ENCODE peak calls at places on chromosomes 13 and 19, in seven cellular contexts. R is effector memory CD8-positive, alpha-beta T cell; D is activated T-cell treated with anti-CD3 and anti-CD28 coated beads, Interleukin-2, amount 50 U/mL, for 4 hours; K is aorta; V is activated CD8-positive, alpha-beta memory T cell treated with anti-CD3 and anti-CD28 coated beads, Interleukin-2, amount 10 ng/mL, durations not matched to agents 7 days and 5 days; B is stimulated activated naive B cell treated with anti-CD40 and anti-IgM and Interleukin-4, amounts not matched to agents 10 μg/mL and 1 μg/mL and 100 μg/mL, for 72 hours; A is activated CD8-positive, alpha-beta T cell treated with anti-CD3 and anti-CD28 coated beads for 36 hours. X is an unnamed sample.

GRCh38 chr19:58021541-58022282 is 12.1 kb upstream of the ZSCAN1 start:
- ATAC-seq in B (peak; percentile 99), V (peak; percentile 68), R (peak; percentile 53), A (peak; percentile 100), D (peak; percentile 59), K (peak; percentile 85), X (peak; percentile 42)

GRCh38 chr19:19489804-19490204 is 25.5 kb downstream of the TSSK6 start:
- ATAC-seq in D (peak; percentile 9), B (no peak), V (peak; percentile 6), R (peak; percentile 14), K (peak; percentile 17), A (peak; percentile 2), X (peak; percentile 9)

GRCh38 chr13:76792680-76793334 is 93.4 kb downstream of the KCTD12 start:
- ATAC-seq in K (peak; percentile 63), V (no peak), B (no peak), A (no peak), D (no peak), R (no peak), X (no peak)

GRCh38 chr19:19526581-19527370 is 1.9 kb upstream of the YJEFN3 start:
- ATAC-seq in R (no peak), D (no peak), V (no peak), K (no peak), A (no peak), B (no peak), X (no peak)

GRCh38 chr13:78185700-78186099 is 267.1 kb upstream of the EDNRB start:
- ATAC-seq in K (no peak), A (no peak), V (no peak), D (no peak), B (no peak), R (no peak), X (no peak)

GRCh38 chr13:40161931-40162330 is 504.5 kb downstream of the FOXO1 start:
- ATAC-seq in K (no peak), R (no peak), B (no peak), A (no peak), V (no peak), D (no peak), X (no peak)

GRCh38 chr13:33202644-33203169 is 82.8 kb downstream of the STARD13 start:
- ATAC-seq in K (no peak), D (no peak), V (no peak), A (no peak), R (no peak), B (peak; percentile 50), X (no peak)

GRCh38 chr19:5189318-5189607 is 151.3 kb downstream of the PTPRS start:
- ATAC-seq in K (no peak), B (no peak), D (no peak), A (no peak), V (no peak), R (no peak), X (no peak)

GRCh38 chr13:22103628-22104027 is 432.8 kb downstream of the FGF9 start:
- ATAC-seq in D (peak; percentile 56), K (no peak), A (peak; percentile 30), V (no peak), B (peak; percentile 71), R (no peak), X (peak; percentile 76)

GRCh38 chr19:44758596-44758995 is 10.1 kb downstream of the BCL3 start:
- ATAC-seq in B (no peak), D (no peak), K (no peak), V (no peak), A (no peak), R (no peak), X (no peak)

GRCh38 chr13:57629391-57629804 is 2.1 kb upstream of the PCDH17 start:
- ATAC-seq in K (peak; percentile 2), B (peak; percentile 10), R (peak; percentile 39), V (no peak), D (peak; percentile 7), A (no peak), X (no peak)

GRCh38 chr19:44712864-44713515 is 14.0 kb downstream of the CEACAM16 start:
- ATAC-seq in V (no peak), R (no peak), D (no peak), B (no peak), A (no peak), K (no peak), X (peak; percentile 38)

GRCh38 chr13:96982672-96983071 is 11.6 kb downstream of the OXGR1 start:
- ATAC-seq in A (no peak), V (no peak), R (no peak), D (no peak), K (peak; percentile 56), B (no peak), X (peak; percentile 51)

GRCh38 chr13:37884026-37884425 is 14.5 kb upstream of the TRPC4 start:
- ATAC-seq in R (no peak), A (no peak), V (no peak), B (no peak), K (no peak), D (no peak), X (no peak)

GRCh38 chr19:17943284-17944221 is 10.7 kb downstream of the CCDC124 start:
- ATAC-seq in D (no peak), V (no peak), K (no peak), A (no peak), R (no peak), B (no peak), X (no peak)

GRCh38 chr19:6811906-6812305 is 39.4 kb downstream of the VAV1 start:
- ATAC-seq in V (no peak), A (no peak), K (no peak), B (no peak), D (peak; percentile 55), R (no peak), X (peak; percentile 81)

GRCh38 chr13:102402292-102402691 is 444 bp upstream of the FGF14 start:
- ATAC-seq in V (peak; percentile 58), A (peak; percentile 79), K (peak; percentile 66), R (peak; percentile 54), B (peak; percentile 71), D (peak; percentile 69), X (no peak)

X was measured in esophagus mucosa.